ENCODE peak calls at places on chromosomes 4 and X, in six cellular contexts. Y, M, C, H, S and X are unnamed samples.

GRCh38 chr4:2261110-2261852 is 628 bp downstream of the MXD4 start:
- DNase-seq in S (peak; percentile 62), Y (no peak), C (no peak), H (no peak), M (peak; percentile 84), X (no peak)

GRCh38 chr4:169621754-169622481 is 1.5 kb downstream of the CLCN3 start:
- DNase-seq in Y (peak; percentile 57), C (no peak), H (no peak), M (no peak), S (no peak), X (no peak)

GRCh38 chr4:140116442-140117104 is 37.4 kb downstream of the MAML3 start:
- DNase-seq in S (no peak), Y (no peak), C (no peak), H (no peak), M (no peak), X (no peak)

GRCh38 chr4:5708171-5708828 is at the start of gene EVC2:
- DNase-seq in C (peak; percentile 67), S (peak; percentile 81), Y (no peak), H (no peak), M (peak; percentile 84), X (no peak)

GRCh38 chr4:76527666-76528065 is 92.6 kb downstream of the SHROOM3 start:
- DNase-seq in C (no peak), S (no peak), Y (no peak), H (no peak), M (no peak), X (no peak)

GRCh38 chr4:133869486-133869885 is 332.1 kb downstream of the PABPC4L start:
- DNase-seq in S (no peak), Y (no peak), C (no peak), H (no peak), M (no peak), X (no peak)

GRCh38 chr4:1448589-1449420 is 42.6 kb upstream of the NKX1-1 start:
- DNase-seq in Y (no peak), M (no peak), C (no peak), S (no peak), H (no peak), X (no peak)

GRCh38 chr4:126799971-126800722 is 832.6 kb upstream of the INTU start:
- DNase-seq in H (no peak), S (no peak), M (no peak), Y (no peak), C (no peak), X (no peak)

GRCh38 chrX:10529344-10529743 is 91.0 kb downstream of the MID1 start:
- DNase-seq in H (no peak), C (no peak), S (no peak), Y (no peak), M (no peak), X (no peak)

GRCh38 chrX:154526901-154527675 is 11.1 kb upstream of the FAM3A start:
- DNase-seq in M (peak; percentile 86), Y (peak; percentile 56), S (peak; percentile 73), C (peak; percentile 76), H (no peak), X (peak; percentile 24)

GRCh38 chr4:112973897-112974296 is 75.6 kb upstream of the ANK2 start:
- DNase-seq in S (no peak), Y (no peak), H (no peak), M (no peak), C (no peak), X (no peak)

GRCh38 chr4:6953751-6954380 is 44.2 kb downstream of the TBC1D14 start:
- DNase-seq in S (peak; percentile 87), C (peak; percentile 75), M (peak; percentile 83), Y (no peak), H (peak; percentile 25), X (peak; percentile 10)

GRCh38 chrX:63755892-63756291 is 29.1 kb downstream of the ARHGEF9 start:
- DNase-seq in M (no peak), S (no peak), C (no peak), Y (no peak), H (no peak), X (no peak)

GRCh38 chr4:188869581-188869980 is 730.3 kb downstream of the TRIML1 start:
- DNase-seq in Y (no peak), H (no peak), C (no peak), M (no peak), S (no peak), X (no peak)

GRCh38 chr4:76035146-76035545 is 724 bp downstream of the CXCL11 start:
- DNase-seq in C (no peak), S (no peak), H (no peak), M (no peak), Y (no peak), X (no peak)

GRCh38 chr4:47418147-47418546 is 45.4 kb downstream of the COMMD8 start:
- DNase-seq in H (no peak), C (no peak), Y (no peak), M (no peak), S (no peak), X (no peak)

GRCh38 chrX:120274145-120274544 is 23.5 kb downstream of the ZBTB33 start:
- DNase-seq in S (no peak), M (no peak), C (no peak), H (no peak), Y (no peak), X (no peak)

GRCh38 chrX:120269379-120270035 is 18.9 kb downstream of the ZBTB33 start:
- DNase-seq in M (no peak), H (no peak), S (no peak), C (peak; percentile 38), Y (no peak), X (no peak)

GRCh38 chrX:120270567-120270966 is 20.0 kb downstream of the ZBTB33 start:
- DNase-seq in H (no peak), S (no peak), Y (no peak), M (no peak), C (no peak), X (no peak)

GRCh38 chrX:120271218-120271617 is 20.6 kb downstream of the ZBTB33 start:
- DNase-seq in M (no peak), Y (no peak), S (no peak), C (peak; percentile 78), H (no peak), X (no peak)

DNA sequence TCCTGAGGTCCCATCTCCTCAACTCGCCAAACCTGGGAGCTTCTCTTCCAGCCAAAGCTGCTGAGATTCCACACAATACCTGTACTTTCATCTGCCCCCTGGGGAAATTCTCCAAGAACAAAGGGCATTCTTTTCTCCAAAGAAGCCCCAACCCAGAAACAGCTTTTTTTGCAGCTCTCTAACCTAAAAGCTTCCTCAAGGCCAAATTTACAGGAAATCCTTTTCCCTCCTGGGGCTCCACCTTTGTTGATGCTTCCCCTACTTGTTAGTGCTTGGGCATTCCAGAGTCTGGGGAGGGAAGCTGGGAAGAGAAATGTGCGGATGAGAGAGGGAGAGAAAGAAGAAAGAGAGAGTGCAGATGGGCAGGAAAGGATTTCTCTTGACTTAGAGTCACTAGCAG is 24.3 kb downstream of the ZBTB33 start:
- DNase-seq in S (no peak), Y (no peak), C (no peak), M (no peak), H (no peak), X (no peak)
- H3K4me3 ChIP-seq in S (no peak overlapping the region), Y (no peak overlapping the region), C (no peak overlapping the region), M (no peak overlapping the region), H (no peak overlapping the region), X (no peak overlapping the region)

DNA sequence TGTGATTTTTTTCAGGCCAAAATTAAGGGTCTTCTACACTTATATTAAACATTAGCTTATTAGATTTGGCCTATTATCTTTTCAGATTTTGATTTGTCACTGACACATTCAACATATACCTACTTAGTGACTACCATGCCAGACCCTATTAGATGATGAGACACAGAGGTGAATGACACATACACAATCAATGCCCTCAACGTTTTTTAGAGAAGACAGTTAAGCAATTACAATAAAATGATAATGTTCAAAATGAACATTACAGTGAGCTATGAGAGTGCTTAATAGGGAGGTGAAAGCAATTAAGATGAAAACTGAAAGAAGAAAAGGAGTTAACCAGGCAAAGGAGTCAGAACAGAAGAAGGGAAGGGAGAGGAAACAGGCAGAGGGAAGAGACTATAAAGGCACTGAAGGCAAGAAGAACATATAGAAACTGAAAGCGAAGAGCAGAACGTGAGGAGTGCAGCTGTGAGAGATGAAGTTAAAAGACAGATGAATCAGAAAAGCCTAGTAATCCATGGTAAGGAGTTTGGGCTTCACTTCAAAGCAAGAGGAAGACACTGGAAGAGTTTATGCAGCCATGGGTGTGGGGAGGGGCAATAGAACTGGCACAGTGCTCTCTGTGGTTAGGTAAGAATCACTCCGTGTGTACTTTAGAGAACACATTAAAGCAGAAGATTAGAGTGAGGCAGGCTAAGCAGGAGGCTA is 119.0 kb downstream of the REELD1 start:
- DNase-seq in C (no peak), S (no peak), H (no peak), Y (peak; percentile 7), M (no peak), X (peak; percentile 59)
- H3K4me3 ChIP-seq in C (no peak overlapping the region), S (no peak overlapping the region), H (peak overlapping the region; percentile 44), Y (no peak overlapping the region), M (no peak overlapping the region), X (peak overlapping the region; percentile 29)

GRCh38 chrX:72573158-72573511 is 492 bp upstream of the HDAC8 start:
- DNase-seq in H (no peak), Y (no peak), S (no peak), M (no peak), C (no peak), X (no peak)

GRCh38 chrX:72572248-72573157 is at the start of gene HDAC8:
- DNase-seq in S (peak; percentile 72), H (no peak), C (peak; percentile 58), M (peak; percentile 80), Y (peak; percentile 76), X (peak; percentile 27)

DNA sequence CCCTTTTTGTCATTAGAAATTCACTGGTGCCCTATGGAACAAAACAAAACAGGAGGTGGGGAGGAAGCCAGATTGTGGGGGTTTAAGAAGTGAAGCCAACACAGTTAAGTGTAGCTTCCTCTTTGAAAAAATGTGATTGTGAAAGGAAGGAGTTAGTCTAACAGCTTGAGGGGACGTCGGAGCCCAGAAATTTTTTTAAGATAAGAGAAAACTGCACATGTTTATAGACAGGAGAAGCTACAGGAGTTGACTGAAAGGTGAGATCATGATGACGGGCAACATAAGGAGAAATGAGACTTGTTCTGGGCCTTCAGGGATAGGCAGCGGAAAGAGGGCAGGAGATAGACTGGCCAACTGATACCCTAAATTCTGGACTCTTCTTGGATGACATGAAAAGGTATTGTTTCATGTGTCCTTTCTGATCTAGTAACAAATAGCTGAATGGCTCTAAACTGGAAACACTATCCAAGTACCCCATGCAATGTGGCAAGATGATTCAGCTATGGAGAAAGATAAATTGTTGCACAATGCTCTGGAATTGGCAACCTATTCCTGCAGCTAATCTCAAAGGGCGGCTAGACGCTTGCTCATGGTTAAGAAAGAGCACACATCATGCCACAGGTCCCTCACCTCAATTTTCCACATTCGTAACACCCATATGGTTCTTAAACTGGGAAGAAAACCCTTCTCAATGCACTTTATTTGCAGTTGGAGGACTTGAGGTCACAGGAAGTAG is 3.7 kb upstream of the HDAC8 start:
- DNase-seq in C (no peak), H (no peak), M (no peak), S (no peak), Y (peak; percentile 1), X (peak; percentile 61)
- H3K4me3 ChIP-seq in C (no peak overlapping the region), H (no peak overlapping the region), M (no peak overlapping the region), S (no peak overlapping the region), Y (no peak overlapping the region), X (no peak overlapping the region)

DNA sequence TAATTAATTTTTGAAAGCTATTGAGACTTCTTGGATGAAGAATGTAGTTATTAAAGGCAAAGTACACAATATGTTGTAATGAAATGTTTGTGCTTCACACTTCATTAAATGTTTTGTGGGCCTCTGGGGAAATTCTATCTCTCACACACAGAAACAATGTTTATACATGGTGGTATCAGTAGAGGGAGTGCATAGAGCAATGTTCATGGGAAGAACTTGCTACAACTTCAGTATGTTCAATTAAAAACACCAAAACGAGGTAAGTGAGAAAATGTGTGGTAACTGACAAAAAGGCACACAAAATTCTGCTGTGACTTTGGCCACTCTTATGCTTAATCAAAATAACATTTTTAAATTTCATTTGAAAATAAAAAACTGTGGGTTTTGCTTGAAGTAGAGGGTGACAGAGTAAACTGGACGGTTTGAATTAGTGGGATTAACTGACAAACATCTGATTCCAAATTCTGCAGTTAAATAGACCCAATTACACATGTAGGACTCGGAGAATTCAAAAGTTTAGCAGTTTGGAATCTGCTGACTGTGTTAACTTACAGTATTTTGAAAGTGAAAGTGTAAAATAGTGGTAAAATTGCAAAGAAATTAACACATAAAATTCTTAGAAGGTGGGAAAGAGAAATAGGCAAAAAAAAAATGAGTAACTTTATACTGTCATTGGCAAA is 111.4 kb upstream of the TTC29 start:
- DNase-seq in M (no peak), Y (no peak), H (no peak), S (no peak), C (no peak), X (no peak)
- H3K4me3 ChIP-seq in M (peak overlapping the region; percentile 46), Y (peak overlapping the region; percentile 31), H (peak overlapping the region; percentile 65), S (peak overlapping the region; percentile 61), C (no peak overlapping the region), X (peak overlapping the region; percentile 29)